ENCODE peak calls at places on chromosomes 13 and 19, in four cellular contexts. G is thoracic aorta, P is fibroblast of lung, F is PC-9. C is an unnamed sample.

GRCh38 chr13:95002126-95002525 is 289.8 kb upstream of the SOX21 start:
- DNase-seq in G (no peak), P (no peak), F (no peak), C (no peak)

GRCh38 chr13:23447927-23448326 is 14.4 kb upstream of the SACS start:
- DNase-seq in G (no peak), P (peak), F (no peak), C (no peak)

GRCh38 chr13:54029226-54029625 is 1000.6 kb downstream of the OLFM4 start:
- DNase-seq in G (no peak), P (peak), F (no peak), C (no peak)

GRCh38 chr19:27753622-27754021 is 1459.3 kb downstream of the UQCRFS1 start:
- DNase-seq in G (no peak), P (no peak), F (no peak), C (peak)

GRCh38 chr13:47215741-47216140 is 318.9 kb upstream of the HTR2A start:
- DNase-seq in G (no peak), P (peak), F (peak), C (peak)

GRCh38 chr19:1673645-1674292 is 21.4 kb upstream of the TCF3 start:
- DNase-seq in G (no peak), P (no peak), F (no peak), C (no peak)

GRCh38 chr19:28638445-28638844 is 574.5 kb downstream of the UQCRFS1 start:
- DNase-seq in G (no peak), P (no peak), F (no peak), C (no peak)

GRCh38 chr13:43876366-43876765 is 3.2 kb downstream of the CCDC122 start:
- DNase-seq in G (no peak), P (no peak), F (no peak), C (no peak)

GRCh38 chr13:55577847-55578210 is 1562.9 kb upstream of the PRR20A start:
- DNase-seq in G (no peak), P (no peak), F (no peak), C (no peak)

GRCh38 chr13:31807090-31807541 is 67.8 kb downstream of the RXFP2 start:
- DNase-seq in G (no peak), P (peak), F (no peak), C (no peak)

GRCh38 chr19:19956431-19957075 is 55.8 kb downstream of the ZNF93 start:
- DNase-seq in G (no peak), P (no peak), F (no peak), C (no peak)

GRCh38 chr13:45102136-45102802 is 18.0 kb upstream of the GTF2F2 start:
- DNase-seq in G (no peak), P (no peak), F (no peak), C (no peak)

GRCh38 chr13:23898101-23898500 is 799 bp upstream of the C1QTNF9B start:
- DNase-seq in G (no peak), P (peak), F (no peak), C (no peak)

GRCh38 chr13:33224686-33225085 is 60.9 kb downstream of the STARD13 start:
- DNase-seq in G (no peak), P (peak), F (no peak), C (no peak)

GRCh38 chr19:29404951-29405727 is 120.7 kb upstream of the VSTM2B start:
- DNase-seq in G (no peak), P (no peak), F (peak), C (no peak)

GRCh38 chr13:99251908-99252307 is 6.3 kb downstream of the GPR18 start:
- DNase-seq in G (no peak), P (no peak), F (no peak), C (no peak)

GRCh38 chr13:67620665-67621064 is 390.5 kb upstream of the PCDH9 start:
- DNase-seq in G (no peak), P (peak), F (no peak), C (no peak)

GRCh38 chr13:31767175-31767900 is 28.0 kb downstream of the RXFP2 start:
- DNase-seq in G (no peak), P (peak), F (no peak), C (peak)

GRCh38 chr13:87999791-88000190 is 328.6 kb downstream of the SLITRK5 start:
- DNase-seq in G (no peak), P (no peak), F (no peak), C (no peak)

GRCh38 chr13:25768726-25769270 is 283.0 kb downstream of the SHISA2 start:
- DNase-seq in G (no peak), P (peak), F (no peak), C (no peak)

GRCh38 chr19:5966215-5966614 is 11.7 kb downstream of the RANBP3 start:
- DNase-seq in G (no peak), P (peak), F (no peak), C (no peak)

GRCh38 chr19:271856-272255 is 19.3 kb downstream of the PLPP2 start:
- DNase-seq in G (no peak), P (no peak), F (no peak), C (no peak)

GRCh38 chr13:97113231-97114001 is 108.7 kb upstream of the MBNL2 start:
- DNase-seq in G (no peak), P (peak), F (no peak), C (no peak)

GRCh38 chr13:107992542-107992941 is 222.8 kb downstream of the LIG4 start:
- DNase-seq in G (no peak), P (no peak), F (no peak), C (no peak)

GRCh38 chr13:30332516-30333165 is 25.3 kb upstream of the KATNAL1 start:
- DNase-seq in G (no peak), P (no peak), F (no peak), C (no peak)

GRCh38 chr13:45847554-45848224 is 3.9 kb downstream of the SIAH3 start:
- DNase-seq in G (no peak), P (peak), F (no peak), C (no peak)

GRCh38 chr19:49447485-49448431 is 3.9 kb downstream of the PIH1D1 start:
- DNase-seq in G (no peak), P (peak), F (peak), C (no peak)

GRCh38 chr13:84431646-84432045 is 549.4 kb upstream of the SLITRK1 start:
- DNase-seq in G (no peak), P (peak), F (no peak), C (no peak)

GRCh38 chr19:18648971-18649310 is 12.1 kb downstream of the KLHL26 start:
- DNase-seq in G (no peak), P (peak), F (no peak), C (no peak)
- H3K4me3 ChIP-seq in G (peak), P (peak), F (no peak), C (no peak)

DNA sequence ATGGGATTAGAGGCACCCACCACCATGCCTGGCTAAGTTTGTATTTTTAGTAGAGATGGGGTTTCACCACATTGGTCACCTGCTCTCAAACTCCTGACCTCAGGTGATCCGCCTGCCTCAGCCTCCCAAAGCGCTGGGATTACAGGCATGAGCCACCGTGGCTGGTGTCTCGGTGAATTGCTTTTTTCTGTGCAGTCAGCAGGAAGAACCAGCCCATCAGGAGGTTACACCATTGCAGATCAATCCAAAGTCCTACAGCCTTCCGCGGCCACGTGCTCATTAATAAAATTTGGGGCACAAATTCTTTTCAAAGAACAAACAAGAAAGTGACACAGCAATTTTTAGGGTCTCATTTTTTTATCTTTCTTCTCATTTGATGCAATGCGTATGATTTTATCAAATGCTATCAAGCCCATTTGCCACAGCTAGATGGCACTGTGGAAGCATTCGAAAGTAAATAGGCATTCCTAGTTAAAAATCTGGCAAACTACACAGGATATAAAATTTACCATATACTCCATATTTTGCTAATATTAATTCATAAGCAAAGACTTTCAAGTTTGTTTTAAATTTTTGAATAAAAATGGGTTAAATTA is 54.4 kb upstream of the ZNF835 start:
- DNase-seq in G (no peak), P (no peak), F (no peak), C (no peak)
- TF ChIP-seq CTCF in G (no peak), P (no peak), F (peak), C (peak)

GRCh38 chr19:12782174-12782423 is 6.7 kb upstream of the HOOK2 start:
- DNase-seq in G (no peak), P (no peak), F (no peak), C (no peak)

GRCh38 chr19:12783849-12784393 is 7.4 kb upstream of the JUNB start:
- DNase-seq in G (no peak), P (no peak), F (peak), C (peak)

GRCh38 chr19:12784394-12784870 is 6.9 kb upstream of the JUNB start:
- DNase-seq in G (no peak), P (no peak), F (no peak), C (no peak)

GRCh38 chr19:12782424-12783225 is 7.3 kb upstream of the HOOK2 start:
- DNase-seq in G (no peak), P (peak), F (peak), C (no peak)

DNA sequence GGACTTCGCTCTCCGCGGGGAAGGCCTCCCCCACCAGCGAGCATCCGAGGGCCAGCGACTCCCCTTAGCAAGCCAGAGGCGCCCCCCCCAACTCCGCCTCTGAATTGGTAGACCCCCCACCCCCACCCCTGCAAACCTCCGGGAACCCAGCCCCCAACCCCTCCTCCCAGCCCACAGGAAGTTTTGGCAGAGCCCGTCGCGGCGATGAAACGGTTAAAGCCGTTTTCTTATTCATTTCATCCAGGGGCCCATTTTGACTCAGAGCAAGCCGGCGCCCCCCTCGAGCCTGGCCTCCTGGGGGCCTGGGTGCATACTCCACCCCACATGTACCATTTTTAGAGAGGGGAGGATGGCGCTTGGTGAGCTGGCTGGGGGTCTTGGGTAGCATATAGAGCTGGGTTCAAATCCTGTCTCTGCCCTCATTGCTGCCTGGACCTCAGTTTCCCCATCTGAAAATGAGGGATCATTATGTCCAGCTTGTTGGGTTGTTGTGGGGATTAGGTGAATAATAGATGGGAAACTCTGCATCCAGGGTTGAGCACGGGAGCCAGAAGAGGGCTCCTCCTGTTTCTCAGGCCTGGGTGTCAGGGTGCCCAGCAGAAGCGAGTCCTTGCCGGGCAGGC is 7.9 kb upstream of the JUNB start:
- DNase-seq in G (no peak), P (no peak), F (no peak), C (no peak)
- H3K4me3 ChIP-seq in G (peak), P (no peak), F (peak), C (peak)

DNA sequence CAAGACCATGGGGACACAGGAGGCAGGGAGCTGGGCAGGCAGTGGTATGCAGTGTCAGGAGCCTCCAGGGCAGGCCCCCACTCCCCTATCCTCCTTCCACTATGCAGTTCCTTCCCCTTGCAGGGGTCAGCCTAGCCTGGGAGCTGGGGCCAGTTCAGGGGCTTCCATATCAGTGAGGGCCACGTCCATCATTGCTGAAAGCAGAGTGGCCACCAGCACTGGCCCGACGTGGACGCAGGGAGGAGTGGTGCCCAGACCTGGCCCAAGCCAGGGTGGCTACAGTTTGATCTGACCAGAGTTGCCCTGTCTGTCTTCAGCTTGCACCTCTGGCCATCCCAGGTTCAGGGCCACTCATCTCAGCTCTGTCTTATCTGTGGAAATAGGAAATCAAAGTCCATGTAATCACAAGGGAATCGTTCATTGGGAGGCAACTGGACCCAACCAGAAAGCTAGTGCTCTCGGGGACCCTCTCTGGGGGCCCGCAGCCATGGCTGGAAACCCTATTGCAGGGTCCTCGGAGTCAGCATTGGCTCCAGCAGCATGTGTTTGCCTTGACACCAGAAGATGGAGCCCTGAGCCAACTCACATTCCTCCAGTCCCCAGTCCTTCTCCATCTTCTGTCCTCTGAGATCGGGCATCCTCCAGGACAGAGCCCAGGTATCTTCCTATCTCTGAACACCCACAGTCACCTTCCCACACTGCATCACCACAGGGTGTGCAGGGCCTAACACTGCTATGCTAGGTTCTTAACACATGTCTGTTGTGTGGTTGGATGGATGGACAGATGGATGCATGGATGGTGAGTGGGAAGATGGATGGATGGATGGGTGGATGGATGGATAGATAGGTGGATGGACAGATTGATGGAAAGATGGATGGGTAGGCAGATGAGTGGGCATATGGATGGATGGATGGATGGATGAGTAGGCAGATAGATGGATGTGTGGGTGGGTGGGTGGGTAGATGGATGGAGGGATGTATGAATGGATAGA is 75.7 kb upstream of the KCTD15 start:
- DNase-seq in G (no peak), P (no peak), F (no peak), C (no peak)
- TF ChIP-seq CTCF in G (no peak), P (no peak), F (no peak), C (no peak)

DNA sequence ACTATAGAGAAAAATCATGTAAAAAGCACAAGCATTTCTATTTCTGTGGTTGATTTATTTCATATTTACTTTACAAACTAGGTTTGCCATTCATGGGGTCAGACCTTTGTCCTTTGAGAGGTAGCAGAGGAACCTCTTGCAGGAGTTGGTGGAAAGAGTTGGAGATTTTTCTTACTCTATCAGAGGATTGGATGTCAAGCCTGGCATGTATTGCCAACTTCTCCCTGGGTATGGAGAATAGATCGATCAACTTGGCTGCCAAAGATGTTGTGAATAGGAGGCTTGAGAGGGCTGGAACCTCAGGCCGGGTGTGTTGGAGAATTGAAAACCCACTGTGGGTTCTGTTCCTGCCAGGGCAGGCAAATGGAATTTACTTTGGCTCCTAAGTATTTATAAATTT is 81.2 kb downstream of the WDFY2 start:
- DNase-seq in G (no peak), P (no peak), F (no peak), C (no peak)
- H3K4me3 ChIP-seq in G (no peak), P (no peak), F (no peak), C (no peak)

GRCh38 chr19:45922281-45922680 is 7.7 kb upstream of the NANOS2 start:
- DNase-seq in G (no peak), P (no peak), F (no peak), C (no peak)

GRCh38 chr19:45929247-45929646 is 14.7 kb upstream of the NANOS2 start:
- DNase-seq in G (no peak), P (no peak), F (no peak), C (no peak)

GRCh38 chr19:45924891-45925447 is 10.4 kb upstream of the NANOS2 start:
- DNase-seq in G (no peak), P (no peak), F (no peak), C (no peak)

GRCh38 chr19:45931055-45931454 is 16.5 kb upstream of the NANOS2 start:
- DNase-seq in G (no peak), P (no peak), F (no peak), C (no peak)

DNA sequence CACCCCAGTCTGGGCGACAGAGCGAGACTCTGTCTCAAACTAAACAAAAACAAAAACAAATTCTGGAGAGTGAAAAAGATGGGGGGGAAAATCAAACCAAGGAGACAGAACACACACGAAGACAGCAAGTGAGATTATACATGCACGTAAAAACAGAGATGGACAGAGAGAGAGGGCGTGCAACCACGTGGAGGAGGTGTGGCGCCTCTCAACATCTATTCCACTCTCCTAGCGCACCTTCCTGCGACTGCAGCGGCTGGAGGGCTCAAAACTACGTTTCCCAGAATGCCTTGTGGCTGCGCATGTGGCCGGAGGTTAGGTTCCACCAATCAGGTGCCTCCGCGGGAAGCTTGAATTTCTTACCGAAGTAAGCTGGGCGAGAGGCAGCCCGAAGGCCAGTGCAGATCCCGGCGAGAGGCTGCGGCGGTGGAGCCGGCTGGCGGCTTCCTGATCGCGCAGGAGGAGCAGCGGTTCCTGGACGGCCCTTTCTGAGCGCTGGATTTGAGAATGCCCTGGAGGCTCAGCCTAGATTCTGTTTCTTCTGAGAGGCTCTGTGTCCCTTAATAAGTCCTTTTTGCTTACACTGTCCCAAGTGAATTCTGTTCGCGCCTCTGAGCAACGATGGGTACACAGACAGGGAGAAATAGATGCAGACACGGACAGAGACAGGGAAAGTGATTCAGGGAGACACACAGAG is 13.1 kb upstream of the NANOS2 start:
- DNase-seq in G (peak), P (peak), F (peak), C (peak)
- TF ChIP-seq CTCF in G (no peak), P (no peak), F (no peak), C (peak)

GRCh38 chr19:4474504-4475136 is 2.5 kb downstream of the HDGFL2 start:
- DNase-seq in G (no peak), P (peak), F (no peak), C (no peak)

GRCh38 chr19:4471400-4472173 is 510 bp upstream of the HDGFL2 start:
- DNase-seq in G (peak), P (peak), F (peak), C (peak)

GRCh38 chr19:4473011-4473410 is 914 bp downstream of the HDGFL2 start:
- DNase-seq in G (no peak), P (no peak), F (no peak), C (no peak)

GRCh38 chr19:4472174-4472974 is at the start of gene HDGFL2:
- DNase-seq in G (no peak), P (no peak), F (no peak), C (no peak)

DNA sequence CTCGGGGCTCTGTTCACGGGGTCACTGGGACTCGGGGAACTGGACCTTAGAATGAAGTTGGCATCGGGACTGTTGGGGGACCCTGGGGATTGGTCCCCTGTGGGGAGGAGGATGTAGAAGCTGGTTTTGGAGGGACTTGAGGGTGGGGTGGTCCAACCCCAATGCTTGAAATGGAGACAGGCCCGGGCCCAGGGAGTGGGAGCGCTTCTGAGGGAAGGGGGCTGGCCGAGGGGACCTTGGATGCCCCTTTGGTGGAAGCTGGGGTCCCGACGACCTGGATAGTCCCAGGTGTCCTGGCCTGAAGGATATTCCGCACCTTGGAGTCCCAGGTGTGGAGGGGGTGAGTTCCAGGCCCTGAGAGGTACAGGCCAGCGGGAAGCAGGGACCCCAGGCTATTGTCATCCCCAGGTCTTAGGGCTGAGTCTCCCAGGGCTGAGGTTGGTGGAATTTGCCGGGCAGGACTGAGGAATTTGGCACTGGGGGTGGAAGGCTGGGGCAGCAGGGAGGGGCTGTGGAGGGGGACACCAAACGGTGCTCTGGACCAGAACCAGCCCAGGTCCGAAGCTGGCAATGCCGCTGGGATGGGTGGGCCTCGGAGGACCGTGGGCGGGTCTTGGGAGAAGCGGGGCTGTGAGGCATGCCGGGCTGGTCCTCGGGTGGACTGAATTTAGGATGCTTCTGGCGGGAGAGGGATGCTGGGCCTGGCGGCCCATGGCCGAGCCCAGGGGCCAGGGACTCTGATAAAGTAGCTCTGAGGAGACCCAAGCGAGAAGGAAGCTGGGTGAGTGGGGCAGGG is 1.8 kb downstream of the HDGFL2 start:
- DNase-seq in G (no peak), P (peak), F (no peak), C (no peak)
- H3K4me3 ChIP-seq in G (peak), P (peak), F (no peak), C (peak)